ENCODE peak calls at places on chromosomes 5 and 9, in ten cellular contexts. H is PC-3; R is neural progenitor cell; B is ovary; J is sigmoid colon; F is adipocyte; M is CD8-positive, alpha-beta T cell; T is IMR-90; L is effector memory CD4-positive, alpha-beta T cell; A is right atrium auricular region. N is an unnamed sample.
A peak's percentile ranks its signal among the peaks of the same experiment; 100 is the strongest.

GRCh38 chr5:66713998-66714397 is 117.8 kb downstream of the MAST4 start:
- DNase-seq in H (peak; percentile 1), R (no peak), B (peak; percentile 27), J (no peak), F (no peak), M (no peak), T (no peak), L (no peak), A (no peak), N (peak; percentile 28)

GRCh38 chr9:9387511-9388115 is 1225.2 kb downstream of the PTPRD start:
- DNase-seq in H (no peak), R (no peak), B (no peak), J (no peak), F (no peak), M (no peak), T (no peak), L (no peak), A (no peak), N (no peak)

GRCh38 chr5:165695796-165696195 is 2190.4 kb downstream of the MAT2B start:
- DNase-seq in H (no peak), R (no peak), B (no peak), J (no peak), F (no peak), M (no peak), T (no peak), L (no peak), A (no peak), N (no peak)

GRCh38 chr9:22240619-22241018 is 206.0 kb upstream of the DMRTA1 start:
- DNase-seq in H (peak; percentile 76), R (no peak), B (no peak), J (no peak), F (peak; percentile 39), M (no peak), T (peak; percentile 73), L (no peak), A (no peak), N (peak; percentile 74)

GRCh38 chr9:10562581-10563343 is 50.0 kb downstream of the PTPRD start:
- DNase-seq in H (peak; percentile 44), R (no peak), B (no peak), J (no peak), F (no peak), M (no peak), T (no peak), L (no peak), A (no peak), N (peak; percentile 53)

GRCh38 chr5:36728697-36729543 is 122.5 kb downstream of the SLC1A3 start:
- DNase-seq in H (peak; percentile 86), R (peak; percentile 76), B (no peak), J (no peak), F (peak; percentile 91), M (no peak), T (peak; percentile 73), L (no peak), A (no peak), N (peak; percentile 71)

GRCh38 chr5:1788200-1788599 is 11.4 kb downstream of the MRPL36 start:
- DNase-seq in H (no peak), R (no peak), B (no peak), J (peak; percentile 14), F (no peak), M (no peak), T (no peak), L (no peak), A (no peak), N (no peak)

GRCh38 chr9:89405832-89406231 is 87.5 kb downstream of the SECISBP2 start:
- DNase-seq in H (no peak), R (no peak), B (no peak), J (no peak), F (no peak), M (peak; percentile 17), T (no peak), L (no peak), A (no peak), N (no peak)

GRCh38 chr5:68554566-68555279 is 339.2 kb downstream of the PIK3R1 start:
- DNase-seq in H (no peak), R (peak; percentile 30), B (no peak), J (no peak), F (peak; percentile 97), M (no peak), T (peak; percentile 59), L (no peak), A (no peak), N (peak; percentile 49)

GRCh38 chr9:119357697-119358096 is 11.5 kb downstream of the BRINP1 start:
- DNase-seq in H (no peak), R (no peak), B (no peak), J (no peak), F (no peak), M (no peak), T (no peak), L (no peak), A (no peak), N (no peak)

GRCh38 chr9:18208166-18209059 is 265.5 kb upstream of the ADAMTSL1 start:
- DNase-seq in H (peak; percentile 77), R (peak; percentile 76), B (peak; percentile 53), J (no peak), F (peak; percentile 83), M (no peak), T (peak; percentile 12), L (no peak), A (no peak), N (peak; percentile 33)

GRCh38 chr9:22079873-22080341 is 70.8 kb upstream of the CDKN2B start:
- DNase-seq in H (no peak), R (no peak), B (no peak), J (peak; percentile 74), F (peak; percentile 76), M (peak; percentile 18), T (peak; percentile 87), L (no peak), A (peak; percentile 67), N (peak; percentile 68)

GRCh38 chr5:133397432-133397831 is 214.9 kb downstream of the FSTL4 start:
- DNase-seq in H (no peak), R (no peak), B (no peak), J (no peak), F (no peak), M (no peak), T (no peak), L (no peak), A (no peak), N (no peak)

GRCh38 chr5:133397986-133398645 is 214.2 kb downstream of the FSTL4 start:
- DNase-seq in H (no peak), R (no peak), B (no peak), J (no peak), F (no peak), M (no peak), T (no peak), L (no peak), A (peak; percentile 30), N (no peak)

GRCh38 chr5:133393776-133394476 is 218.4 kb downstream of the FSTL4 start:
- DNase-seq in H (no peak), R (no peak), B (no peak), J (no peak), F (no peak), M (no peak), T (no peak), L (no peak), A (no peak), N (no peak)

GRCh38 chr5:133396724-133397123 is 215.6 kb downstream of the FSTL4 start:
- DNase-seq in H (no peak), R (no peak), B (no peak), J (no peak), F (no peak), M (no peak), T (no peak), L (no peak), A (no peak), N (no peak)

DNA sequence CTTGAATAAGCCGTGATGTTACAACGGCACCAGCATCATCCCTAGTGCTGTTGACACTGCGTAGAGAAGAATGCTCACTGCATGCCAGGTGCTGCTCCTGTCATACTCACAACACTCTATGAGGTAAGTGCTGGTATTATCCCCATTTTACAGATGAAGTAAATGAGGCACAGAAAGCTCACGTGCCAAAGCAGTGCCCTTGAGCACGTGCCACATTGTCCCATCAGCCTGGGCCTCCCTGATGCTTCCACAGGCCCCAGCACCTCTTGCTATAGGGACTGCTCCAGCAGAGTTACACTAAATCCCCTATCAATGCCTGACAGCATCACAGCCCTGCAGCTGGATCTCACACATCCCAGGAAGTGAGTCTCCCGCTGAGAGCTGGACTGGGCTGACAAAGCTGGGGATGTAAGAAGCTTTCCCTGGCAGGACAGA is 216.1 kb downstream of the FSTL4 start:
- DNase-seq in H (no peak), R (peak; percentile 90), B (no peak), J (no peak), F (no peak), M (no peak), T (no peak), L (no peak), A (peak; percentile 52), N (no peak)
- H3K4me1 ChIP-seq in H (no peaks in the 10 kb centered on the region), R (peaks cover 31% of the 10 kb centered on the region), B (no peaks in the 10 kb centered on the region), J (no peaks in the 10 kb centered on the region), F (no peaks in the 10 kb centered on the region), M (peaks cover 7% of the 10 kb centered on the region), T (no peaks in the 10 kb centered on the region), L (no peaks in the 10 kb centered on the region), A (no peaks in the 10 kb centered on the region), N (peaks cover 4% of the 10 kb centered on the region)

DNA sequence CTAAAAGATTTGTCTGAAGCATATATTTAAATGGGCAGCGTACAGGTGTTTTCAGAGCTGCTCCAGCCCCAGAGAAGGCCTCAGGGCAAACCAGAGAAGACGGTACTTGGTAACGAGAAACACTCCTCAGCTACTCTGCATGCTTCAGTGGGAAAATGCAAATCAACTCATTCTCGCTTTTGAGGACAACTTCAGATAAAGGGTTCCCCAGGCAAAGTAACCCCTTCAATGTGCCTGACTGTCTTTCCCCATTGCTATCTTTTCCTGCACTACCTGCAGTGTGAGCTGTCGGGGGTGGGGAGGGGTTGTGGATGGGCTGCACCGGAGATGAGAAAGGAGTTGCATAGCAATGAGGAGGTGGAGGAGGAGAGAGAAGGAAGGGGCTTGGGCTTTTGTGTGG is 339.7 kb upstream of the CLINT1 start:
- DNase-seq in H (no peak), R (no peak), B (no peak), J (no peak), F (no peak), M (no peak), T (no peak), L (no peak), A (no peak), N (no peak)
- H3K4me1 ChIP-seq in H (no peaks in the 10 kb centered on the region), R (peaks cover 21% of the 10 kb centered on the region), B (no peaks in the 10 kb centered on the region), J (no peaks in the 10 kb centered on the region), F (peaks cover 7% of the 10 kb centered on the region), M (no peaks in the 10 kb centered on the region), T (no peaks in the 10 kb centered on the region), L (no peaks in the 10 kb centered on the region), A (no peaks in the 10 kb centered on the region), N (no peaks in the 10 kb centered on the region)

GRCh38 chr5:119275873-119276214 is 80.0 kb upstream of the TNFAIP8 start:
- DNase-seq in H (no peak), R (no peak), B (no peak), J (no peak), F (no peak), M (no peak), T (no peak), L (no peak), A (no peak), N (no peak)
- H3K4me1 ChIP-seq in H (peaks cover 60% of the 10 kb centered on the region), R (peaks cover 6% of the 10 kb centered on the region), B (no peaks in the 10 kb centered on the region), J (peaks cover 22% of the 10 kb centered on the region), F (peaks cover 42% of the 10 kb centered on the region), M (peaks cover 96% of the 10 kb centered on the region), T (peaks cover 13% of the 10 kb centered on the region), L (peaks cover 90% of the 10 kb centered on the region), A (peaks cover 18% of the 10 kb centered on the region), N (peaks cover 11% of the 10 kb centered on the region)

DNA sequence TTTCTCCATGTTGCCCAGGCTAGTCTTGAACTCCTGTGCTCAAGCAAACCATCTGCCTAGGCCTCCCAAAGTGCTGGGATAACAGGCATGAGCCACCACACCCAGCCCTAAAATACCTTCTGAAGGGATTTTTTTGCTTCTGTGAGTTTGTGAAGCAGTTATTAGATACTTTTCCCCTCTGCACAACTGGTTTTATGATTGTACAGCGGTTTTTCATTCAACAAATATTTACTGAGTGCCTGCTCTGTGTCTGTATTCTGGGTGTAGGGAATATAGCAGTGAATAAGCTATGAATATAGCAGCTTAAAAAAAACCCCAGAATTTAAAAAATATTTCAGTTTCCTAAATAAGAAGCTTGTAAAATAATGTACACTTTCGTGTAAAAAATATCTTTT is 2.3 kb downstream of the SNX24 start:
- DNase-seq in H (peak; percentile 60), R (no peak), B (no peak), J (no peak), F (no peak), M (no peak), T (no peak), L (no peak), A (no peak), N (peak; percentile 8)
- H3K4me1 ChIP-seq in H (peaks cover 52% of the 10 kb centered on the region), R (peaks cover 7% of the 10 kb centered on the region), B (peaks cover 2% of the 10 kb centered on the region), J (peaks cover 31% of the 10 kb centered on the region), F (peaks cover 28% of the 10 kb centered on the region), M (peaks cover 11% of the 10 kb centered on the region), T (peaks cover 5% of the 10 kb centered on the region), L (peaks cover 15% of the 10 kb centered on the region), A (peaks cover 13% of the 10 kb centered on the region), N (peaks cover 7% of the 10 kb centered on the region)

N was measured in mesenchymal stem cell.